ENCODE peak calls at places on chromosomes 7 and 10, in ten cellular contexts. One of them, this sample, is unnamed.

GRCh38 chr7:48742046-48742445 is 182.3 kb upstream of the CDC14C start:
- DNase-seq in GM12892: no peak
- DNase-seq in immature natural killer cell: no peak
- DNase-seq in HFFc6: no peak
- DNase-seq in small intestine: no peak
- DNase-seq in right lobe of liver: no peak
- DNase-seq in brain microvascular endothelial cell: no peak
- DNase-seq in transverse colon: no peak
- DNase-seq in AG09309: no peak
- DNase-seq in hippocampal formation: no peak
- DNase-seq in this sample: no peak

GRCh38 chr7:29940199-29940598 is 49.4 kb downstream of the SCRN1 start:
- DNase-seq in GM12892: no peak
- DNase-seq in immature natural killer cell: no peak
- DNase-seq in HFFc6: no peak
- DNase-seq in small intestine: no peak
- DNase-seq in right lobe of liver: no peak
- DNase-seq in brain microvascular endothelial cell: no peak
- DNase-seq in transverse colon: no peak
- DNase-seq in AG09309: no peak
- DNase-seq in hippocampal formation: no peak
- DNase-seq in this sample: no peak

GRCh38 chr7:26912351-26912750 is 48.0 kb upstream of the SKAP2 start:
- DNase-seq in GM12892: no peak
- DNase-seq in immature natural killer cell: no peak
- DNase-seq in HFFc6: no peak
- DNase-seq in small intestine: no peak
- DNase-seq in right lobe of liver: no peak
- DNase-seq in brain microvascular endothelial cell: no peak
- DNase-seq in transverse colon: no peak
- DNase-seq in AG09309: no peak
- DNase-seq in hippocampal formation: no peak
- DNase-seq in this sample: no peak

GRCh38 chr10:132139526-132139925 is 47.2 kb upstream of the DPYSL4 start:
- DNase-seq in GM12892: no peak
- DNase-seq in immature natural killer cell: no peak
- DNase-seq in HFFc6: no peak
- DNase-seq in small intestine: no peak
- DNase-seq in right lobe of liver: no peak
- DNase-seq in brain microvascular endothelial cell: no peak
- DNase-seq in transverse colon: no peak
- DNase-seq in AG09309: no peak
- DNase-seq in hippocampal formation: no peak
- DNase-seq in this sample: no peak

GRCh38 chr10:123621492-123621891 is 44.7 kb upstream of the GPR26 start:
- DNase-seq in GM12892: no peak
- DNase-seq in immature natural killer cell: no peak
- DNase-seq in HFFc6: peak
- DNase-seq in small intestine: no peak
- DNase-seq in right lobe of liver: no peak
- DNase-seq in brain microvascular endothelial cell: no peak
- DNase-seq in transverse colon: no peak
- DNase-seq in AG09309: no peak
- DNase-seq in hippocampal formation: no peak
- DNase-seq in this sample: no peak

GRCh38 chr7:133784421-133785045 is 342.6 kb upstream of the LRGUK start:
- DNase-seq in GM12892: no peak
- DNase-seq in immature natural killer cell: no peak
- DNase-seq in HFFc6: no peak
- DNase-seq in small intestine: no peak
- DNase-seq in right lobe of liver: no peak
- DNase-seq in brain microvascular endothelial cell: no peak
- DNase-seq in transverse colon: no peak
- DNase-seq in AG09309: no peak
- DNase-seq in hippocampal formation: peak
- DNase-seq in this sample: peak

GRCh38 chr7:143214789-143215679 is 6.8 kb upstream of the TAS2R40 start:
- DNase-seq in GM12892: peak
- DNase-seq in immature natural killer cell: peak
- DNase-seq in HFFc6: peak
- DNase-seq in small intestine: peak
- DNase-seq in right lobe of liver: peak
- DNase-seq in brain microvascular endothelial cell: peak
- DNase-seq in transverse colon: peak
- DNase-seq in AG09309: peak
- DNase-seq in hippocampal formation: peak
- DNase-seq in this sample: peak

GRCh38 chr10:77927343-77928256 is 1.0 kb upstream of the DLG5 start:
- DNase-seq in GM12892: no peak
- DNase-seq in immature natural killer cell: peak
- DNase-seq in HFFc6: no peak
- DNase-seq in small intestine: peak
- DNase-seq in right lobe of liver: no peak
- DNase-seq in brain microvascular endothelial cell: no peak
- DNase-seq in transverse colon: no peak
- DNase-seq in AG09309: no peak
- DNase-seq in hippocampal formation: peak
- DNase-seq in this sample: peak

This sample was measured in SK-N-DZ.